ENCODE peak calls at places on chromosomes 2 and 18, in eight cellular contexts. G is AG04450; W is stimulated activated CD4-positive, alpha-beta T cell treated with anti-CD3 and anti-CD28 coated beads, TNF-alpha, amount 100 ng/mL, for 1 hour; T is neural crest cell; M is progenitor cell of endocrine pancreas; A is activated naive CD8-positive, alpha-beta T cell treated with anti-CD3 and anti-CD28 coated beads for 36 hours; L is GM06990; V is stimulated activated CD8-positive, alpha-beta memory T cell treated with anti-CD3 and anti-CD28 coated beads, Interleukin-2, amount 100 ng/mL, for 48 hours. Z is an unnamed sample.

GRCh38 chr2:190318931-190319556 is 582 bp downstream of the HIBCH start:
- DNase-seq in G (no peak), W (no peak), T (peak; percentile 3), M (no peak), A (no peak), L (no peak), V (no peak), Z (peak; percentile 18)

GRCh38 chr18:76992226-76993084 is 140.1 kb downstream of the MBP start:
- DNase-seq in G (no peak), W (no peak), T (no peak), M (no peak), A (no peak), L (no peak), V (no peak), Z (no peak)

GRCh38 chr18:354003-354402 is 86.2 kb upstream of the THOC1 start:
- DNase-seq in G (no peak), W (no peak), T (no peak), M (no peak), A (no peak), L (no peak), V (no peak), Z (no peak)

GRCh38 chr2:38377501-38378258 is 607 bp upstream of the ATL2 start:
- DNase-seq in G (peak; percentile 54), W (no peak), T (no peak), M (no peak), A (no peak), L (no peak), V (no peak), Z (no peak)

GRCh38 chr2:186064507-186064906 is 325.9 kb downstream of the FSIP2 start:
- DNase-seq in G (no peak), W (no peak), T (no peak), M (no peak), A (no peak), L (no peak), V (no peak), Z (no peak)

GRCh38 chr18:78772369-78773302 is 207.0 kb upstream of the SALL3 start:
- DNase-seq in G (no peak), W (no peak), T (no peak), M (no peak), A (no peak), L (no peak), V (no peak), Z (no peak)

GRCh38 chr2:237380768-237381167 is 33.2 kb downstream of the COL6A3 start:
- DNase-seq in G (no peak), W (no peak), T (no peak), M (no peak), A (no peak), L (no peak), V (no peak), Z (no peak)

GRCh38 chr2:241217320-241218031 is 29.0 kb downstream of the ANO7 start:
- DNase-seq in G (no peak), W (no peak), T (peak; percentile 60), M (peak; percentile 52), A (peak; percentile 47), L (peak; percentile 79), V (peak; percentile 7), Z (peak; percentile 37)

GRCh38 chr2:64463784-64464183 is 9.8 kb downstream of the LGALSL start:
- DNase-seq in G (no peak), W (no peak), T (no peak), M (no peak), A (no peak), L (no peak), V (no peak), Z (no peak)

GRCh38 chr2:189305291-189305943 is 125.9 kb upstream of the COL5A2 start:
- DNase-seq in G (no peak), W (no peak), T (no peak), M (no peak), A (no peak), L (no peak), V (no peak), Z (no peak)

GRCh38 chr2:170298115-170298514 is 120.2 kb downstream of the MYO3B start:
- DNase-seq in G (no peak), W (no peak), T (no peak), M (no peak), A (no peak), L (peak; percentile 15), V (no peak), Z (no peak)

GRCh38 chr18:23998018-23998417 is 16.5 kb upstream of the TTC39C start:
- DNase-seq in G (no peak), W (no peak), T (no peak), M (no peak), A (no peak), L (no peak), V (no peak), Z (no peak)

GRCh38 chr18:56568986-56569385 is 69.4 kb downstream of the TXNL1 start:
- DNase-seq in G (no peak), W (no peak), T (no peak), M (no peak), A (no peak), L (no peak), V (no peak), Z (no peak)

GRCh38 chr2:109270758-109271305 is 141.8 kb downstream of the SH3RF3 start:
- DNase-seq in G (no peak), W (no peak), T (no peak), M (no peak), A (no peak), L (no peak), V (no peak), Z (no peak)

GRCh38 chr2:104846182-104846954 is 7.5 kb upstream of the POU3F3 start:
- DNase-seq in G (no peak), W (no peak), T (no peak), M (no peak), A (no peak), L (no peak), V (no peak), Z (no peak)

GRCh38 chr2:225599856-225600255 is 200.3 kb downstream of the NYAP2 start:
- DNase-seq in G (no peak), W (no peak), T (no peak), M (no peak), A (no peak), L (no peak), V (no peak), Z (no peak)

GRCh38 chr2:199495147-199495546 is 37.4 kb upstream of the SATB2 start:
- DNase-seq in G (no peak), W (no peak), T (no peak), M (no peak), A (no peak), L (no peak), V (no peak), Z (no peak)

GRCh38 chr2:189163889-189164288 is 15.7 kb downstream of the COL5A2 start:
- DNase-seq in G (no peak), W (no peak), T (no peak), M (no peak), A (no peak), L (no peak), V (no peak), Z (no peak)

GRCh38 chr18:1530650-1531049 is 626.0 kb downstream of the ADCYAP1 start:
- DNase-seq in G (no peak), W (no peak), T (no peak), M (no peak), A (no peak), L (no peak), V (no peak), Z (no peak)

GRCh38 chr2:195837987-195838386 is 181.0 kb downstream of the SLC39A10 start:
- DNase-seq in G (no peak), W (no peak), T (no peak), M (no peak), A (no peak), L (no peak), V (no peak), Z (no peak)

GRCh38 chr2:24515335-24515734 is 24.3 kb downstream of the NCOA1 start:
- DNase-seq in G (no peak), W (no peak), T (no peak), M (no peak), A (peak; percentile 11), L (no peak), V (no peak), Z (no peak)

GRCh38 chr2:105220604-105221003 is 20.9 kb upstream of the GPR45 start:
- DNase-seq in G (no peak), W (no peak), T (no peak), M (no peak), A (no peak), L (no peak), V (no peak), Z (no peak)

GRCh38 chr18:73664896-73665295 is 482.7 kb downstream of the FBXO15 start:
- DNase-seq in G (no peak), W (no peak), T (no peak), M (no peak), A (no peak), L (no peak), V (no peak), Z (no peak)

GRCh38 chr18:25563816-25564370 is 211.9 kb upstream of the ZNF521 start:
- DNase-seq in G (no peak), W (no peak), T (no peak), M (no peak), A (no peak), L (no peak), V (no peak), Z (no peak)

GRCh38 chr2:18597618-18598017 is 8.2 kb upstream of the NT5C1B start:
- DNase-seq in G (no peak), W (no peak), T (no peak), M (no peak), A (no peak), L (no peak), V (no peak), Z (no peak)

GRCh38 chr18:389658-390357 is 110.7 kb downstream of the COLEC12 start:
- DNase-seq in G (no peak), W (no peak), T (no peak), M (no peak), A (peak; percentile 11), L (no peak), V (no peak), Z (no peak)

Z was measured in activated naive CD4-positive, alpha-beta T cell treated with Interleukin-2 at 50 U/mL for 16 hours.